ENCODE peak calls at places on chromosomes 11 and 22, in nine cellular contexts. Z is activated naive CD4-positive, alpha-beta T cell; R is NCI-H748 treated with DMSO at 0.1 percent for 48 hours; I is AG08396; C is sigmoid colon; B is HAP-1; S is HuH-7.5; O is HCEC 1CT; L is glomerular endothelial cell. M is an unnamed sample.

GRCh38 chr22:49934891-49935557 is 16.6 kb downstream of the CRELD2 start:
- DNase-seq in Z (peak; percentile 43), R (no peak), I (peak; percentile 84), C (peak; percentile 93), B (peak; percentile 83), S (no peak), O (peak; percentile 37), L (no peak), M (peak; percentile 61)

GRCh38 chr11:75802913-75803820 is 11.8 kb upstream of the UVRAG start:
- DNase-seq in Z (peak; percentile 26), R (peak; percentile 58), I (peak; percentile 79), C (peak; percentile 88), B (peak; percentile 85), S (peak; percentile 47), O (peak; percentile 46), L (no peak), M (peak; percentile 80)

GRCh38 chr11:64755681-64756361 is 4.0 kb downstream of the PYGM start:
- DNase-seq in Z (no peak), R (no peak), I (peak; percentile 6), C (peak; percentile 57), B (no peak), S (no peak), O (no peak), L (no peak), M (no peak)

GRCh38 chr22:41286639-41287091 is 678 bp upstream of the RANGAP1 start:
- DNase-seq in Z (no peak), R (peak; percentile 45), I (no peak), C (no peak), B (no peak), S (no peak), O (peak; percentile 11), L (no peak), M (no peak)

GRCh38 chr11:117859061-117859460 is 17.4 kb downstream of the FXYD6 start:
- DNase-seq in Z (no peak), R (no peak), I (no peak), C (peak; percentile 39), B (peak; percentile 49), S (no peak), O (no peak), L (no peak), M (no peak)

GRCh38 chr11:118227865-118228785 is 3.3 kb upstream of the JAML start:
- DNase-seq in Z (no peak), R (no peak), I (no peak), C (no peak), B (no peak), S (no peak), O (no peak), L (no peak), M (no peak)

GRCh38 chr11:34004226-34004625 is 47.3 kb upstream of the CAPRIN1 start:
- DNase-seq in Z (no peak), R (no peak), I (no peak), C (no peak), B (no peak), S (no peak), O (no peak), L (no peak), M (no peak)

GRCh38 chr11:62501432-62501891 is 45.1 kb downstream of the AHNAK start:
- DNase-seq in Z (no peak), R (no peak), I (peak; percentile 37), C (peak; percentile 80), B (no peak), S (no peak), O (no peak), L (no peak), M (no peak)

GRCh38 chr11:113022267-113022666 is 61.0 kb downstream of the NCAM1 start:
- DNase-seq in Z (no peak), R (no peak), I (no peak), C (no peak), B (no peak), S (no peak), O (no peak), L (no peak), M (no peak)